ENCODE peak calls at places on chromosome 9, in six cellular contexts. One of them, this sample, is unnamed.

GRCh38 chr9:134560206-134560605 is 81.4 kb upstream of the COL5A1 start:
- DNase-seq in adrenal gland: no peak
- DNase-seq in PC-9: no peak
- DNase-seq in SJSA1: no peak
- DNase-seq in heart right ventricle: no peak
- DNase-seq in H9: peak
- DNase-seq in this sample: no peak

GRCh38 chr9:129476821-129477611 is 143.9 kb downstream of the C9orf50 start:
- DNase-seq in adrenal gland: no peak
- DNase-seq in H9: no peak
- DNase-seq in heart right ventricle: no peak
- DNase-seq in PC-9: no peak
- DNase-seq in SJSA1: no peak
- DNase-seq in this sample: no peak

GRCh38 chr9:129182122-129182521 is 4.1 kb upstream of the IER5L start:
- DNase-seq in H9: no peak
- DNase-seq in PC-9: no peak
- DNase-seq in heart right ventricle: no peak
- DNase-seq in adrenal gland: no peak
- DNase-seq in SJSA1: no peak
- DNase-seq in this sample: no peak

GRCh38 chr9:120946259-120946658 is 19.7 kb upstream of the TRAF1 start:
- DNase-seq in heart right ventricle: no peak
- DNase-seq in PC-9: no peak
- DNase-seq in SJSA1: no peak
- DNase-seq in adrenal gland: no peak
- DNase-seq in H9: no peak
- DNase-seq in this sample: no peak

GRCh38 chr9:7368410-7369292 is 430.9 kb downstream of the DMAC1 start:
- DNase-seq in H9: no peak
- DNase-seq in SJSA1: no peak
- DNase-seq in heart right ventricle: peak
- DNase-seq in PC-9: no peak
- DNase-seq in adrenal gland: peak
- DNase-seq in this sample: no peak

GRCh38 chr9:132609829-132610228 is 27.4 kb downstream of the BARHL1 start:
- DNase-seq in PC-9: no peak
- DNase-seq in heart right ventricle: no peak
- DNase-seq in SJSA1: peak
- DNase-seq in H9: no peak
- DNase-seq in adrenal gland: no peak
- DNase-seq in this sample: no peak

GRCh38 chr9:94065535-94065961 is 18.7 kb upstream of the PTPDC1 start:
- DNase-seq in adrenal gland: peak
- DNase-seq in PC-9: peak
- DNase-seq in H9: peak
- DNase-seq in SJSA1: peak
- DNase-seq in heart right ventricle: peak
- DNase-seq in this sample: peak

GRCh38 chr9:14203366-14204056 is 110.4 kb downstream of the NFIB start:
- DNase-seq in adrenal gland: peak
- DNase-seq in PC-9: no peak
- DNase-seq in H9: no peak
- DNase-seq in heart right ventricle: peak
- DNase-seq in SJSA1: no peak
- DNase-seq in this sample: peak

GRCh38 chr9:73270967-73271722 is 119.5 kb downstream of the ANXA1 start:
- DNase-seq in H9: no peak
- DNase-seq in heart right ventricle: no peak
- DNase-seq in adrenal gland: no peak
- DNase-seq in SJSA1: peak
- DNase-seq in PC-9: peak
- DNase-seq in this sample: no peak

GRCh38 chr9:79667716-79668458 is 96.1 kb downstream of the TLE4 start:
- DNase-seq in H9: no peak
- DNase-seq in SJSA1: peak
- DNase-seq in adrenal gland: no peak
- DNase-seq in PC-9: no peak
- DNase-seq in heart right ventricle: no peak
- DNase-seq in this sample: peak

GRCh38 chr9:2962471-2963172 is 118.7 kb upstream of the PUM3 start:
- DNase-seq in PC-9: no peak
- DNase-seq in adrenal gland: no peak
- DNase-seq in heart right ventricle: no peak
- DNase-seq in H9: no peak
- DNase-seq in SJSA1: no peak
- DNase-seq in this sample: no peak

GRCh38 chr9:87963770-87964169 is 10.6 kb downstream of the CDK20 start:
- DNase-seq in H9: no peak
- DNase-seq in adrenal gland: no peak
- DNase-seq in SJSA1: no peak
- DNase-seq in heart right ventricle: no peak
- DNase-seq in PC-9: no peak
- DNase-seq in this sample: no peak

GRCh38 chr9:129343697-129344375 is 165.8 kb upstream of the IER5L start:
- DNase-seq in PC-9: peak
- DNase-seq in heart right ventricle: no peak
- DNase-seq in SJSA1: no peak
- DNase-seq in H9: no peak
- DNase-seq in adrenal gland: peak
- DNase-seq in this sample: peak

GRCh38 chr9:108040783-108041182 is 551.2 kb upstream of the KLF4 start:
- DNase-seq in adrenal gland: no peak
- DNase-seq in SJSA1: no peak
- DNase-seq in H9: no peak
- DNase-seq in PC-9: peak
- DNase-seq in heart right ventricle: no peak
- DNase-seq in this sample: peak

GRCh38 chr9:36218411-36218901 is 27.7 kb downstream of the CLTA start:
- DNase-seq in adrenal gland: no peak
- DNase-seq in PC-9: no peak
- DNase-seq in SJSA1: no peak
- DNase-seq in H9: no peak
- DNase-seq in heart right ventricle: no peak
- DNase-seq in this sample: no peak

DNA sequence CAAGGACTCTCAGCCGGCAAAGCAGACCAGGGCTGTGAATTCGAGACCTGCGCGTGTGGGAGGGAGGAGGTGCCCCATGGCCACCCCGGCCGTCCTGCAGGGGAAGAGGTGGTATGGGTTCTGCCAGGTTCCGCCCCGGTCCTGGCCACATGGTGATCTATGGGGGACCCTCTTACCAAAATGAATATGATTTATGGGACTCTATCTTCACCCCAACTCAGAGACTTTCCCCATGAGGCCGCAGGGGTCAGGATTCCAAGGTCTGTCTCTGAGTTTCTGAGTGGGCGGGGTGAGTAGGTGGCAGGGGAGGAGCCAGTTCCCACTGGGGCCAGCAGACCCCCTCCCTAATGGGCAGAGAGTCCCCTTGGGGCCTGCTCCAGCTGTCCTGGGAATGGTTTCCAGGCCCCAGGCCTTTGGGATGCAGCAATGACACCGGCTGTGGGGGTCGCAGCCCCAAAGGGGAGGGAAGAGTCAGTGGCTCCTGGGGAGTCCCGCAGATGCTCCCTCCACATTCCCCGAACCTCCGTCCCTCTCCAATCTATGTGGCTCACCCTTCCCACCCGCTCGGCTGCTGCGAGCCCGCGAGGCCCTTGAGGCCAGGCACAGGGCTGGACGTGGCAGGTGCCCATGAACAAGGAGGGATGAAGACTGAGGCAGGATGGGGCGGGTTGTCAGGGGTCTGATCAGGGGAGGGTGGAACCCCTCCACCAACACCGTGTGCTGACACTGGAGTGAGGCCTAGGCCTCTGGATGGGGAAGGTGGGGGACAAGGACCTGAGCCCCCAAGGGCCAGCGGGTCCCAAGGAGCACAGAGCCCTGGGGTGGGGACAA is 20.1 kb upstream of the NOTCH1 start:
- DNase-seq in SJSA1: no peak
- DNase-seq in adrenal gland: no peak
- DNase-seq in heart right ventricle: no peak
- DNase-seq in PC-9: no peak
- DNase-seq in H9: no peak
- DNase-seq in this sample: no peak
- H3K27ac ChIP-seq in SJSA1: no peak
- H3K27ac ChIP-seq in adrenal gland: no peak
- H3K27ac ChIP-seq in heart right ventricle: peak
- H3K27ac ChIP-seq in PC-9: no peak
- H3K27ac ChIP-seq in H9: no peak
- H3K27ac ChIP-seq in this sample: peak

GRCh38 chr9:124180557-124180956 is 77.2 kb upstream of the NEK6 start:
- DNase-seq in adrenal gland: no peak
- DNase-seq in SJSA1: no peak
- DNase-seq in H9: no peak
- DNase-seq in heart right ventricle: peak
- DNase-seq in PC-9: no peak
- DNase-seq in this sample: peak
- H3K27ac ChIP-seq in adrenal gland: no peak
- H3K27ac ChIP-seq in SJSA1: no peak
- H3K27ac ChIP-seq in H9: no peak
- H3K27ac ChIP-seq in heart right ventricle: no peak
- H3K27ac ChIP-seq in PC-9: no peak
- H3K27ac ChIP-seq in this sample: no peak

GRCh38 chr9:110130211-110130610 is 77.7 kb downstream of the C9orf152 start:
- DNase-seq in SJSA1: no peak
- DNase-seq in adrenal gland: no peak
- DNase-seq in heart right ventricle: no peak
- DNase-seq in PC-9: no peak
- DNase-seq in H9: no peak
- DNase-seq in this sample: no peak
- H3K27ac ChIP-seq in SJSA1: no peak
- H3K27ac ChIP-seq in adrenal gland: no peak
- H3K27ac ChIP-seq in heart right ventricle: no peak
- H3K27ac ChIP-seq in PC-9: peak
- H3K27ac ChIP-seq in H9: peak
- H3K27ac ChIP-seq in this sample: peak

GRCh38 chr9:125861405-125862063 is 114.4 kb downstream of the PBX3 start:
- DNase-seq in adrenal gland: no peak
- DNase-seq in heart right ventricle: no peak
- DNase-seq in SJSA1: no peak
- DNase-seq in H9: no peak
- DNase-seq in PC-9: no peak
- DNase-seq in this sample: no peak
- H3K27ac ChIP-seq in adrenal gland: no peak
- H3K27ac ChIP-seq in heart right ventricle: no peak
- H3K27ac ChIP-seq in SJSA1: no peak
- H3K27ac ChIP-seq in H9: no peak
- H3K27ac ChIP-seq in PC-9: no peak
- H3K27ac ChIP-seq in this sample: no peak

DNA sequence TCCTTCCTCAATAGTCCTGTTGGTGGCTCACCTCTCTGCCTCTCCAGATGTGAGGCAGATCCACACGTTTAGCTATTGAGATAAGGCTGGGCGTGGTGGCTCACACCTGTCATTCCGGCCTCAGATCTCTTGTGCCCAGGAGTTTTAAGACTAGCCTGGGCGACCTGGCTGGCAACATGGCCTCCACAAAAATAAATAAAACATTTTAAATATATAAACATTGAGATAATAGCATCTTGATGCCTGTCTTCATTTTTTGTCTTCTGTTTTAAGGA is 1.4 kb upstream of the TMEM250 start:
- DNase-seq in SJSA1: no peak
- DNase-seq in H9: no peak
- DNase-seq in adrenal gland: no peak
- DNase-seq in heart right ventricle: no peak
- DNase-seq in PC-9: no peak
- DNase-seq in this sample: no peak
- H3K27ac ChIP-seq in SJSA1: no peak
- H3K27ac ChIP-seq in H9: no peak
- H3K27ac ChIP-seq in adrenal gland: no peak
- H3K27ac ChIP-seq in heart right ventricle: peak
- H3K27ac ChIP-seq in PC-9: no peak
- H3K27ac ChIP-seq in this sample: peak

GRCh38 chr9:69486498-69486897 is 161.5 kb downstream of the ENTREP1 start:
- DNase-seq in adrenal gland: no peak
- DNase-seq in PC-9: no peak
- DNase-seq in SJSA1: no peak
- DNase-seq in H9: no peak
- DNase-seq in heart right ventricle: no peak
- DNase-seq in this sample: no peak

GRCh38 chr9:69484023-69484422 is 159.0 kb downstream of the ENTREP1 start:
- DNase-seq in PC-9: no peak
- DNase-seq in SJSA1: no peak
- DNase-seq in adrenal gland: no peak
- DNase-seq in H9: no peak
- DNase-seq in heart right ventricle: no peak
- DNase-seq in this sample: no peak

GRCh38 chr9:69485466-69485865 is 160.5 kb downstream of the ENTREP1 start:
- DNase-seq in PC-9: peak
- DNase-seq in heart right ventricle: no peak
- DNase-seq in adrenal gland: no peak
- DNase-seq in SJSA1: no peak
- DNase-seq in H9: no peak
- DNase-seq in this sample: no peak
- H3K27ac ChIP-seq in PC-9: no peak
- H3K27ac ChIP-seq in heart right ventricle: no peak
- H3K27ac ChIP-seq in adrenal gland: no peak
- H3K27ac ChIP-seq in SJSA1: no peak
- H3K27ac ChIP-seq in H9: no peak
- H3K27ac ChIP-seq in this sample: no peak

GRCh38 chr9:95080961-95081658 is 236.4 kb downstream of the FANCC start:
- DNase-seq in H9: no peak
- DNase-seq in heart right ventricle: no peak
- DNase-seq in PC-9: no peak
- DNase-seq in SJSA1: no peak
- DNase-seq in adrenal gland: no peak
- DNase-seq in this sample: peak
- H3K27ac ChIP-seq in H9: no peak
- H3K27ac ChIP-seq in heart right ventricle: peak
- H3K27ac ChIP-seq in PC-9: no peak
- H3K27ac ChIP-seq in SJSA1: no peak
- H3K27ac ChIP-seq in adrenal gland: no peak
- H3K27ac ChIP-seq in this sample: peak

GRCh38 chr9:113352411-113352810 is 3.1 kb downstream of the BSPRY start:
- DNase-seq in adrenal gland: no peak
- DNase-seq in H9: no peak
- DNase-seq in PC-9: peak
- DNase-seq in heart right ventricle: no peak
- DNase-seq in SJSA1: no peak
- DNase-seq in this sample: no peak

GRCh38 chr9:113359385-113359784 is 10.0 kb downstream of the BSPRY start:
- DNase-seq in H9: no peak
- DNase-seq in PC-9: no peak
- DNase-seq in SJSA1: no peak
- DNase-seq in heart right ventricle: no peak
- DNase-seq in adrenal gland: no peak
- DNase-seq in this sample: peak

GRCh38 chr9:113360242-113360842 is 11.0 kb downstream of the BSPRY start:
- DNase-seq in SJSA1: no peak
- DNase-seq in H9: peak
- DNase-seq in PC-9: no peak
- DNase-seq in adrenal gland: no peak
- DNase-seq in heart right ventricle: no peak
- DNase-seq in this sample: no peak

GRCh38 chr9:113355197-113355596 is 5.9 kb downstream of the BSPRY start:
- DNase-seq in SJSA1: no peak
- DNase-seq in PC-9: no peak
- DNase-seq in adrenal gland: no peak
- DNase-seq in heart right ventricle: no peak
- DNase-seq in H9: no peak
- DNase-seq in this sample: no peak

GRCh38 chr9:113356686-113357292 is 7.4 kb downstream of the BSPRY start:
- DNase-seq in heart right ventricle: no peak
- DNase-seq in H9: no peak
- DNase-seq in adrenal gland: no peak
- DNase-seq in SJSA1: no peak
- DNase-seq in PC-9: no peak
- DNase-seq in this sample: no peak
- H3K27ac ChIP-seq in heart right ventricle: no peak
- H3K27ac ChIP-seq in H9: no peak
- H3K27ac ChIP-seq in adrenal gland: no peak
- H3K27ac ChIP-seq in SJSA1: no peak
- H3K27ac ChIP-seq in PC-9: no peak
- H3K27ac ChIP-seq in this sample: no peak